ENCODE peak calls at places on chromosomes 12 and 14, in seven cellular contexts. L is effector memory CD4-positive, alpha-beta T cell; S is PC-3; H is adipocyte; Y is right cardiac atrium; X is dorsolateral prefrontal cortex; Q is AG04449. M is an unnamed sample.

GRCh38 chr12:106125351-106126085 is 13.2 kb downstream of the NUAK1 start:
- DNase-seq in L (no peak), S (no peak), H (no peak), Y (no peak), X (no peak), Q (no peak), M (no peak)

GRCh38 chr12:113727651-113728061 is 238.5 kb downstream of the RBM19 start:
- DNase-seq in L (no peak), S (peak; percentile 99), H (peak; percentile 4), Y (no peak), X (no peak), Q (peak; percentile 17), M (no peak)

GRCh38 chr14:75369506-75369905 is 58.3 kb upstream of the JDP2 start:
- DNase-seq in L (no peak), S (no peak), H (no peak), Y (no peak), X (no peak), Q (no peak), M (no peak)

GRCh38 chr14:77043984-77044485 is 15.5 kb upstream of the IRF2BPL start:
- DNase-seq in L (no peak), S (no peak), H (peak; percentile 46), Y (no peak), X (no peak), Q (no peak), M (no peak)

GRCh38 chr12:88298761-88299242 is 156.7 kb downstream of the TMTC3 start:
- DNase-seq in L (no peak), S (peak; percentile 88), H (peak; percentile 41), Y (no peak), X (no peak), Q (peak; percentile 52), M (no peak)

GRCh38 chr12:114784526-114784925 is 100.6 kb upstream of the TBX3 start:
- DNase-seq in L (no peak), S (no peak), H (peak; percentile 5), Y (no peak), X (no peak), Q (no peak), M (no peak)

GRCh38 chr12:57941165-57941894 is at the start of gene ATP23:
- DNase-seq in L (peak; percentile 90), S (peak; percentile 93), H (peak; percentile 93), Y (peak; percentile 90), X (peak; percentile 91), Q (peak; percentile 26), M (peak; percentile 93)

GRCh38 chr12:39595923-39596322 is 23.7 kb downstream of the ABCD2 start:
- DNase-seq in L (no peak), S (no peak), H (peak; percentile 7), Y (no peak), X (no peak), Q (no peak), M (no peak)

GRCh38 chr14:55127491-55127951 is 1.5 kb upstream of the LGALS3 start:
- DNase-seq in L (no peak), S (peak; percentile 99), H (no peak), Y (no peak), X (no peak), Q (no peak), M (no peak)

GRCh38 chr12:105674871-105675699 is 344.6 kb downstream of the C12orf75 start:
- DNase-seq in L (no peak), S (no peak), H (no peak), Y (no peak), X (no peak), Q (no peak), M (no peak)

GRCh38 chr12:92421701-92422100 is 276.1 kb upstream of the BTG1 start:
- DNase-seq in L (no peak), S (peak; percentile 89), H (peak; percentile 43), Y (no peak), X (no peak), Q (no peak), M (no peak)

GRCh38 chr14:103723176-103724081 is 7.8 kb downstream of the ZFYVE21 start:
- DNase-seq in L (no peak), S (no peak), H (peak; percentile 27), Y (peak; percentile 61), X (peak; percentile 58), Q (no peak), M (no peak)

GRCh38 chr12:68648179-68648578 is 37.5 kb downstream of the RAP1B start:
- DNase-seq in L (no peak), S (no peak), H (no peak), Y (no peak), X (no peak), Q (no peak), M (no peak)

GRCh38 chr12:11941601-11942360 is 129.0 kb upstream of the BCL2L14 start:
- DNase-seq in L (no peak), S (peak; percentile 92), H (peak; percentile 64), Y (no peak), X (no peak), Q (peak; percentile 70), M (no peak)

GRCh38 chr12:57835366-57836288 is 10.9 kb downstream of the CTDSP2 start:
- DNase-seq in L (no peak), S (no peak), H (peak; percentile 34), Y (no peak), X (no peak), Q (no peak), M (no peak)

GRCh38 chr12:131912526-131913274 is 16.4 kb upstream of the PUS1 start:
- DNase-seq in L (no peak), S (peak; percentile 86), H (peak; percentile 71), Y (peak; percentile 94), X (peak; percentile 49), Q (peak; percentile 36), M (no peak)

GRCh38 chr14:50399251-50400032 is 2.8 kb upstream of the CDKL1 start:
- DNase-seq in L (no peak), S (peak; percentile 66), H (peak; percentile 63), Y (no peak), X (no peak), Q (no peak), M (no peak)

GRCh38 chr14:54564071-54564798 is 2.7 kb upstream of the SAMD4A start:
- DNase-seq in L (no peak), S (peak; percentile 86), H (peak; percentile 82), Y (no peak), X (no peak), Q (no peak), M (peak; percentile 62)

GRCh38 chr14:92883066-92883465 is 39.9 kb upstream of the CHGA start:
- DNase-seq in L (no peak), S (no peak), H (no peak), Y (no peak), X (no peak), Q (no peak), M (no peak)

DNA sequence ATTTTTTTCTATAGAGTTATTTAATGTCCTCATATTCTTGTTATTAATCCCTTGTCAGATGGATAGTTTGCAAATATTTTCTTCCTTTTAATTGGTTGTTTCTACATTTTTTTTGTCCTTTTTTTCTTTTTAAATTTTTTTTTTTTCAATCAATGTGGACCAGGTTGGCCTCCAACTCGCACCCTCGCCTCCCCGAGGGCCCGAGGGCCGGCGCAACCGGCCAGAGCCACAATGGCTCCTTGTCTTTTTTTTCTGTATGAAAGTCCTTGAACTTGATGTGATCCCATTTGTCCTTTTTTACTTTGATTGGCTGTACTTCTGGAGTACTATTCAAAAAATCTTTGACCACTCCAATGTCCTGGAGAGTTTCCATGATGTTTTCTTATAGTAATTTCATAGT is 17.7 kb upstream of the SLCO1B1 start:
- DNase-seq in L (no peak), S (no peak), H (no peak), Y (no peak), X (no peak), Q (no peak), M (no peak)
- H3K4me3 ChIP-seq in L (no peak overlapping the region), S (no peak overlapping the region), H (no peak overlapping the region), Y (no peak overlapping the region), X (no peak overlapping the region), Q (no peak overlapping the region), M (no peak overlapping the region)

GRCh38 chr12:24997970-24998582 is 49.2 kb upstream of the BCAT1 start:
- DNase-seq in L (no peak), S (no peak), H (peak; percentile 80), Y (no peak), X (no peak), Q (peak; percentile 84), M (no peak)

GRCh38 chr12:24996102-24996797 is 47.3 kb upstream of the BCAT1 start:
- DNase-seq in L (no peak), S (no peak), H (no peak), Y (no peak), X (no peak), Q (no peak), M (no peak)

GRCh38 chr12:24997496-24997895 is 48.6 kb upstream of the BCAT1 start:
- DNase-seq in L (no peak), S (no peak), H (peak; percentile 20), Y (no peak), X (no peak), Q (no peak), M (no peak)

GRCh38 chr12:24993756-24994155 is 44.9 kb upstream of the BCAT1 start:
- DNase-seq in L (no peak), S (no peak), H (no peak), Y (no peak), X (peak; percentile 50), Q (no peak), M (no peak)

DNA sequence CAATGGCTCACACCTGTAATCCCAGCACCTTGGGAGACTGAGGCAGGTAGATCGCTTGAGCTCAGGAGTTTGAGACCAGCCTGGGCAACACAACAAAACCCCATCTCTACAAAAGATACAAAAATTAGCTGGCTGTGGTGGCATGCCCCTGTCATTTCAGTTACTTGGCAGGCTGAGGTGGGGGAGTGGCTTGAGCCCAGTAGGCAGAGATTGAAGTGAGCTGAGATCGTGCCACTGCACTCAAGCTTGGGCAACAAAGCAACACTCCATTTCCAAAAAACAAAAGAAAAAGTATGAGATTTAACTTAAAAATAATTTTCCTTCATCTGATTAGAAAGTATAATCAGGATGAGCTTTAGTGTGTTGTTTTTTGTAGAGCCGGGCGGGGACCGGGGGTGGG is 47.9 kb upstream of the BCAT1 start:
- DNase-seq in L (no peak), S (no peak), H (no peak), Y (no peak), X (no peak), Q (no peak), M (no peak)
- H3K4me3 ChIP-seq in L (no peak overlapping the region), S (no peak overlapping the region), H (no peak overlapping the region), Y (no peak overlapping the region), X (no peak overlapping the region), Q (no peak overlapping the region), M (no peak overlapping the region)

GRCh38 chr14:100710391-100711116 is 16.1 kb upstream of the DLK1 start:
- DNase-seq in L (no peak), S (no peak), H (no peak), Y (no peak), X (no peak), Q (no peak), M (no peak)

GRCh38 chr14:100708349-100709217 is 18.1 kb upstream of the DLK1 start:
- DNase-seq in L (no peak), S (peak; percentile 84), H (no peak), Y (peak; percentile 38), X (no peak), Q (no peak), M (no peak)

GRCh38 chr14:100709956-100710284 is 16.8 kb upstream of the DLK1 start:
- DNase-seq in L (no peak), S (no peak), H (no peak), Y (no peak), X (no peak), Q (no peak), M (no peak)

GRCh38 chr14:100711117-100711462 is 15.6 kb upstream of the DLK1 start:
- DNase-seq in L (no peak), S (no peak), H (no peak), Y (no peak), X (no peak), Q (no peak), M (no peak)

GRCh38 chr14:100709252-100709955 is 17.3 kb upstream of the DLK1 start:
- DNase-seq in L (no peak), S (peak; percentile 43), H (peak; percentile 74), Y (no peak), X (peak; percentile 44), Q (no peak), M (no peak)
- H3K4me3 ChIP-seq in L (no peak overlapping the region), S (no peak overlapping the region), H (peak overlapping the region; percentile 48), Y (peak overlapping the region; percentile 23), X (peak overlapping the region; percentile 23), Q (peak overlapping the region; percentile 44), M (no peak overlapping the region)

GRCh38 chr12:65509953-65510352 is 231.5 kb downstream of the MSRB3 start:
- DNase-seq in L (no peak), S (no peak), H (no peak), Y (no peak), X (no peak), Q (no peak), M (no peak)
- H3K4me3 ChIP-seq in L (no peak overlapping the region), S (no peak overlapping the region), H (no peak overlapping the region), Y (no peak overlapping the region), X (peak overlapping the region; percentile 0), Q (no peak overlapping the region), M (no peak overlapping the region)

M was measured in Jurkat, Clone E6-1.